ENCODE peak calls at places on chromosomes 16 and 17, in five cellular contexts. I, Y, D, Z and X are unnamed samples.
A peak's percentile ranks its signal among the peaks of the same experiment; 100 is the strongest.

GRCh38 chr17:41391535-41391934 is 5.9 kb downstream of the KRT31 start:
- DNase-seq in D (no peak), Y (no peak), Z (no peak), I (no peak), X (no peak)

GRCh38 chr16:11128211-11129123 is 127.5 kb downstream of the SOCS1 start:
- DNase-seq in D (no peak), I (peak; percentile 72), Z (no peak), Y (no peak), X (no peak)

GRCh38 chr17:8392274-8392673 is 5.4 kb downstream of the RNF222 start:
- DNase-seq in Z (no peak), Y (no peak), I (no peak), D (no peak), X (no peak)

GRCh38 chr17:28141333-28141732 is 98.9 kb downstream of the NLK start:
- DNase-seq in I (no peak), Y (no peak), D (no peak), Z (no peak), X (no peak)

GRCh38 chr16:49750341-49751011 is 105.4 kb downstream of the ZNF423 start:
- DNase-seq in D (no peak), Y (no peak), Z (no peak), I (no peak), X (no peak)

GRCh38 chr16:89909777-89910716 is 8.6 kb upstream of the MC1R start:
- DNase-seq in Y (peak; percentile 75), D (peak; percentile 64), Z (peak; percentile 45), I (peak; percentile 86), X (peak; percentile 83)

GRCh38 chr17:39271546-39271945 is 45.8 kb upstream of the STAC2 start:
- DNase-seq in Z (no peak), I (no peak), Y (no peak), D (no peak), X (no peak)

GRCh38 chr16:28157768-28158535 is 53.8 kb downstream of the XPO6 start:
- DNase-seq in I (no peak), Y (no peak), D (no peak), Z (no peak), X (no peak)

GRCh38 chr16:10840703-10841102 is 22.1 kb upstream of the TVP23A start:
- DNase-seq in Z (no peak), D (no peak), I (no peak), Y (no peak), X (no peak)

GRCh38 chr16:11844499-11844898 is 6.8 kb downstream of the RSL1D1 start:
- DNase-seq in I (no peak), Y (no peak), Z (no peak), D (no peak), X (no peak)

GRCh38 chr17:67092291-67092690 is 47.9 kb downstream of the CACNG1 start:
- DNase-seq in Y (no peak), D (no peak), Z (no peak), I (no peak), X (no peak)

GRCh38 chr16:20851601-20852000 is 45.3 kb downstream of the REXO5 start:
- DNase-seq in D (no peak), Z (no peak), Y (peak; percentile 67), I (peak; percentile 63), X (no peak)

GRCh38 chr16:23833960-23834685 is 1.7 kb upstream of the PRKCB start:
- DNase-seq in Y (no peak), D (no peak), Z (no peak), I (no peak), X (no peak)

GRCh38 chr16:71882505-71883192 is 1.3 kb downstream of the ZNF821 start:
- DNase-seq in D (peak; percentile 74), Z (peak; percentile 62), Y (peak; percentile 82), I (peak; percentile 86), X (peak; percentile 74)

GRCh38 chr16:47777191-47777590 is 316.1 kb downstream of the PHKB start:
- DNase-seq in Z (no peak), Y (no peak), D (no peak), I (no peak), X (no peak)

GRCh38 chr17:33942414-33942813 is 312.7 kb upstream of the CCL2 start:
- DNase-seq in D (no peak), Z (no peak), Y (no peak), I (no peak), X (no peak)

GRCh38 chr17:5200360-5200759 is 8.7 kb upstream of the ZNF594 start:
- DNase-seq in Y (no peak), I (no peak), Z (no peak), D (no peak), X (no peak)

GRCh38 chr16:79286646-79287423 is 313.7 kb downstream of the MAF start:
- DNase-seq in D (peak; percentile 11), Z (peak; percentile 13), I (peak; percentile 38), Y (no peak), X (peak; percentile 13)

GRCh38 chr17:67999291-67999911 is 3.1 kb upstream of the C17orf58 start:
- DNase-seq in I (no peak), D (no peak), Y (no peak), Z (no peak), X (no peak)

GRCh38 chr17:1197781-1198490 is 18.2 kb upstream of the ABR start:
- DNase-seq in Z (peak; percentile 67), Y (no peak), D (peak; percentile 53), I (no peak), X (no peak)

GRCh38 chr17:3559270-3559645 is 1.6 kb upstream of the TRPV3 start:
- DNase-seq in I (no peak), D (no peak), Y (no peak), Z (no peak), X (no peak)

GRCh38 chr17:10089221-10089799 is 109.1 kb downstream of the GAS7 start:
- DNase-seq in Y (no peak), Z (no peak), I (no peak), D (no peak), X (no peak)

GRCh38 chr17:49204521-49204920 is 5.9 kb downstream of the GNGT2 start:
- DNase-seq in Z (no peak), D (no peak), I (no peak), Y (no peak), X (no peak)

GRCh38 chr17:37430051-37430591 is 23.4 kb downstream of the TADA2A start:
- DNase-seq in Z (no peak), Y (no peak), D (no peak), I (no peak), X (no peak)

GRCh38 chr16:48451323-48451722 is 66.1 kb upstream of the SIAH1 start:
- DNase-seq in I (no peak), Y (no peak), Z (no peak), D (no peak), X (no peak)

GRCh38 chr16:25060920-25061319 is 45.8 kb upstream of the ARHGAP17 start:
- DNase-seq in Y (peak; percentile 92), D (peak; percentile 36), I (no peak), Z (peak; percentile 26), X (no peak)

GRCh38 chr17:73386561-73386960 is 74.8 kb upstream of the CDC42EP4 start:
- DNase-seq in D (no peak), Z (no peak), I (no peak), Y (no peak), X (no peak)

GRCh38 chr16:21100447-21100846 is 50.2 kb downstream of the DNAH3 start:
- DNase-seq in Y (no peak), I (no peak), Z (no peak), D (no peak), X (no peak)

GRCh38 chr17:29584452-29585079 is 4.9 kb downstream of the GIT1 start:
- DNase-seq in Y (no peak), Z (no peak), I (no peak), D (no peak), X (no peak)

GRCh38 chr17:78559749-78560368 is 17.3 kb downstream of the DNAH17 start:
- DNase-seq in Z (no peak), Y (no peak), I (no peak), D (peak; percentile 4), X (no peak)

DNA sequence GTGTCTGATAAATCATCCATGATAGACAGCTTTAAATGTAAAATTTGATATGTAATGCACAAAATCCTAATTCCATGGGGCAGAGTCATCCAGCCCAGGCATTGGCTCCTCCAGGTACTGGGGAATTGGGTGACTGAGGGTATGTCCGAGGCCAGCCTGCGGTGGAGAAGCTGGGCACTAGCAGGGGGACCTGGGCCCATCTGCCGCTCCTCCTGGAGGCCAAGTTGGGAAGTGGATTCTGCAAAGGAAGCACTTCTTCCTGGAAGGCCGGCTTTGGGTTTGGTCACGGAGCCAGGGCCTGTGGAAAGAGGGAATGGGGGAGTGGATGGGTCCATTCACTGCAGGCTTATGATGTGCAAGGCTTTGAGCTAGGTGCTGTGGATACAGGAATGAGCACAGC is 85.8 kb downstream of the GNAO1 start:
- DNase-seq in I (no peak), Z (no peak), Y (peak; percentile 42), D (no peak), X (peak; percentile 66)
- TF ChIP-seq CTCF in I (peak; percentile 35), Z (no peak), Y (peak; percentile 21), D (no peak), X (peak; percentile 53)

DNA sequence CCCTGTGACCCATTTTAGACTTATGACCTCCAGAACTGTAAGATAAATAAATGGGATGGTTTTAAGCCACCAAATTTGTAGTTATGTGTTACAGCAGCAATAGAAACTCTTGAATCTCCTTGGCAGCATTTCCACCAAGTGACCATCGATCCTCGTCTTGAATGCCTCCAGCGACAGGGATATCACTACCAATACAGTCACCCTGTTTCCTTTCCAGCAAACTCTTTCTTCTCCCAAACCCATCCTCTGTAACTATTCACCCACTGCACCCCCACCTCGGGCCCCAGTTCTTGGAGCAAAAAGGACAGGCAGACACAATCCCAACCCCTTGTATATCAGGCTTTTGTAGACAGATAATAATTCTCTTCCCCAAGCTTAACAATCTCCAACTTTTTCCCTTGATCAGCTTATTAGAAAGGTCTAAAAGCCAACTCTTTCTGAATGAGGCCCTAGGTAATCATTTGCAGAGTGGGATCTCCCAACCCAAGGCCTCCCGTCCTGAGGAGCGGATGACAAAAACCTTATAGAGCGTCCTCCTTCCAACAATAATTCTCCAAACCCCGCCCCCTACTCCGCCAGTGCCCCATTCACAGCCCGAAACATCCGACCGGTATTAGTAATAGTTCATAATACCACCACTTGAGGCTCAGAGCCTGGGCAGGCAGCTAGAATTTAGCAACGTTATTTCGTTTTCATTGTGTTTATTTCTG is 14.7 kb upstream of the PLLP start:
- DNase-seq in Z (no peak), D (no peak), I (peak; percentile 91), Y (no peak), X (no peak)
- TF ChIP-seq CTCF in Z (no peak), D (no peak), I (peak; percentile 16), Y (peak; percentile 19), X (no peak)

DNA sequence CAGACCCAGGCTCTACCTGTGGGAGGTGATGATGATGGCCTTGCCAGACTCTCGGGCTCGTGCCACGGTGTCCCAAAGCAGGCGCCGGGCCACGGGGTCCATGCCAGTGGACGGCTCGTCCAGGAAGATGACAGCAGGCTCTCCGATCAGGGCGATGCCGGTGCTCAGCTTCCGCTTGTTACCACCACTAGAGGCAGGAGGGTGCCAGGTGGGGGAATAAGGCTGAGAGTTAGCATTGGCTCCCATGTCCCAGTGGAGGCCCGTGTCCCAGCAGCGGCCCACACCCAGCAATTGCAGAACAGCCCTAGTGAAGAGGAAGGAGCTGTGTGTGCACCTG is 10.3 kb upstream of the RNPS1 start:
- DNase-seq in Y (no peak), I (no peak), D (no peak), Z (no peak), X (no peak)
- TF ChIP-seq CTCF in Y (peak; percentile 9), I (peak; percentile 22), D (no peak), Z (no peak), X (no peak)

GRCh38 chr17:36182176-36183000 is 6.0 kb upstream of the TBC1D3B start:
- DNase-seq in Y (peak; percentile 29), D (no peak), I (no peak), Z (no peak), X (peak; percentile 44)
- TF ChIP-seq CTCF in Y (no peak), D (no peak), I (no peak), Z (no peak), X (no peak)